ENCODE peak calls at places on chromosomes 2 and 18, in seven cellular contexts. One of them, this sample, is unnamed.

GRCh38 chr18:60248563-60249330 is 123.8 kb downstream of the MC4R start:
- DNase-seq in pons: no peak
- DNase-seq in ELR: no peak
- DNase-seq in activated CD8-positive, alpha-beta memory T cell treated with anti-CD3 and anti-CD28 coated beads, Interleukin-2, amount 10 ng/mL, durations not matched to agents 7 days and 5 days: no peak
- DNase-seq in A172: no peak
- DNase-seq in globus pallidus: no peak
- DNase-seq in activated naive CD4-positive, alpha-beta T cell treated with Interleukin-2 at 50 U/mL for 16 hours: no peak
- DNase-seq in this sample: no peak

GRCh38 chr2:219905640-219906039 is 278.2 kb downstream of the SLC4A3 start:
- DNase-seq in A172: no peak
- DNase-seq in activated naive CD4-positive, alpha-beta T cell treated with Interleukin-2 at 50 U/mL for 16 hours: no peak
- DNase-seq in pons: no peak
- DNase-seq in globus pallidus: no peak
- DNase-seq in ELR: no peak
- DNase-seq in activated CD8-positive, alpha-beta memory T cell treated with anti-CD3 and anti-CD28 coated beads, Interleukin-2, amount 10 ng/mL, durations not matched to agents 7 days and 5 days: no peak
- DNase-seq in this sample: no peak

GRCh38 chr2:25369439-25369838 is 27.7 kb upstream of the DNMT3A start:
- DNase-seq in A172: no peak
- DNase-seq in activated CD8-positive, alpha-beta memory T cell treated with anti-CD3 and anti-CD28 coated beads, Interleukin-2, amount 10 ng/mL, durations not matched to agents 7 days and 5 days: no peak
- DNase-seq in activated naive CD4-positive, alpha-beta T cell treated with Interleukin-2 at 50 U/mL for 16 hours: no peak
- DNase-seq in globus pallidus: no peak
- DNase-seq in ELR: peak
- DNase-seq in pons: no peak
- DNase-seq in this sample: no peak

GRCh38 chr2:70904371-70905216 is 31.1 kb upstream of the ATP6V1B1 start:
- DNase-seq in activated CD8-positive, alpha-beta memory T cell treated with anti-CD3 and anti-CD28 coated beads, Interleukin-2, amount 10 ng/mL, durations not matched to agents 7 days and 5 days: no peak
- DNase-seq in activated naive CD4-positive, alpha-beta T cell treated with Interleukin-2 at 50 U/mL for 16 hours: no peak
- DNase-seq in globus pallidus: no peak
- DNase-seq in pons: no peak
- DNase-seq in ELR: no peak
- DNase-seq in A172: no peak
- DNase-seq in this sample: no peak

GRCh38 chr2:173235947-173236803 is 118.5 kb upstream of the CDCA7 start:
- DNase-seq in globus pallidus: no peak
- DNase-seq in A172: peak
- DNase-seq in pons: no peak
- DNase-seq in activated naive CD4-positive, alpha-beta T cell treated with Interleukin-2 at 50 U/mL for 16 hours: no peak
- DNase-seq in activated CD8-positive, alpha-beta memory T cell treated with anti-CD3 and anti-CD28 coated beads, Interleukin-2, amount 10 ng/mL, durations not matched to agents 7 days and 5 days: no peak
- DNase-seq in ELR: no peak
- DNase-seq in this sample: no peak

GRCh38 chr2:217396165-217396564 is 536.3 kb upstream of the TNP1 start:
- DNase-seq in ELR: peak
- DNase-seq in activated CD8-positive, alpha-beta memory T cell treated with anti-CD3 and anti-CD28 coated beads, Interleukin-2, amount 10 ng/mL, durations not matched to agents 7 days and 5 days: no peak
- DNase-seq in activated naive CD4-positive, alpha-beta T cell treated with Interleukin-2 at 50 U/mL for 16 hours: no peak
- DNase-seq in globus pallidus: no peak
- DNase-seq in A172: no peak
- DNase-seq in pons: no peak
- DNase-seq in this sample: no peak

GRCh38 chr2:13414907-13415306 is 698.2 kb downstream of the TRIB2 start:
- DNase-seq in activated CD8-positive, alpha-beta memory T cell treated with anti-CD3 and anti-CD28 coated beads, Interleukin-2, amount 10 ng/mL, durations not matched to agents 7 days and 5 days: no peak
- DNase-seq in activated naive CD4-positive, alpha-beta T cell treated with Interleukin-2 at 50 U/mL for 16 hours: no peak
- DNase-seq in globus pallidus: no peak
- DNase-seq in ELR: peak
- DNase-seq in pons: no peak
- DNase-seq in A172: no peak
- DNase-seq in this sample: no peak

GRCh38 chr18:31684279-31685096 is at the start of gene B4GALT6:
- DNase-seq in activated CD8-positive, alpha-beta memory T cell treated with anti-CD3 and anti-CD28 coated beads, Interleukin-2, amount 10 ng/mL, durations not matched to agents 7 days and 5 days: no peak
- DNase-seq in globus pallidus: peak
- DNase-seq in activated naive CD4-positive, alpha-beta T cell treated with Interleukin-2 at 50 U/mL for 16 hours: peak
- DNase-seq in pons: no peak
- DNase-seq in ELR: no peak
- DNase-seq in A172: peak
- DNase-seq in this sample: peak

GRCh38 chr2:39325966-39326365 is 82.2 kb upstream of the CDKL4 start:
- DNase-seq in activated naive CD4-positive, alpha-beta T cell treated with Interleukin-2 at 50 U/mL for 16 hours: no peak
- DNase-seq in globus pallidus: no peak
- DNase-seq in pons: no peak
- DNase-seq in activated CD8-positive, alpha-beta memory T cell treated with anti-CD3 and anti-CD28 coated beads, Interleukin-2, amount 10 ng/mL, durations not matched to agents 7 days and 5 days: no peak
- DNase-seq in A172: peak
- DNase-seq in ELR: peak
- DNase-seq in this sample: no peak

GRCh38 chr2:100887713-100888112 is 67.8 kb downstream of the NPAS2 start:
- DNase-seq in A172: no peak
- DNase-seq in globus pallidus: peak
- DNase-seq in pons: peak
- DNase-seq in activated CD8-positive, alpha-beta memory T cell treated with anti-CD3 and anti-CD28 coated beads, Interleukin-2, amount 10 ng/mL, durations not matched to agents 7 days and 5 days: no peak
- DNase-seq in ELR: no peak
- DNase-seq in activated naive CD4-positive, alpha-beta T cell treated with Interleukin-2 at 50 U/mL for 16 hours: no peak
- DNase-seq in this sample: no peak

GRCh38 chr2:238868616-238869292 is 20.9 kb downstream of the TWIST2 start:
- DNase-seq in activated naive CD4-positive, alpha-beta T cell treated with Interleukin-2 at 50 U/mL for 16 hours: no peak
- DNase-seq in ELR: no peak
- DNase-seq in A172: no peak
- DNase-seq in pons: no peak
- DNase-seq in activated CD8-positive, alpha-beta memory T cell treated with anti-CD3 and anti-CD28 coated beads, Interleukin-2, amount 10 ng/mL, durations not matched to agents 7 days and 5 days: no peak
- DNase-seq in globus pallidus: no peak
- DNase-seq in this sample: no peak

GRCh38 chr2:144943986-144944385 is 424.1 kb upstream of the ZEB2 start:
- DNase-seq in globus pallidus: no peak
- DNase-seq in pons: no peak
- DNase-seq in activated CD8-positive, alpha-beta memory T cell treated with anti-CD3 and anti-CD28 coated beads, Interleukin-2, amount 10 ng/mL, durations not matched to agents 7 days and 5 days: no peak
- DNase-seq in A172: peak
- DNase-seq in ELR: peak
- DNase-seq in activated naive CD4-positive, alpha-beta T cell treated with Interleukin-2 at 50 U/mL for 16 hours: no peak
- DNase-seq in this sample: peak

GRCh38 chr2:85886585-85886984 is 2.2 kb downstream of the ST3GAL5 start:
- DNase-seq in activated naive CD4-positive, alpha-beta T cell treated with Interleukin-2 at 50 U/mL for 16 hours: peak
- DNase-seq in globus pallidus: no peak
- DNase-seq in ELR: peak
- DNase-seq in pons: peak
- DNase-seq in activated CD8-positive, alpha-beta memory T cell treated with anti-CD3 and anti-CD28 coated beads, Interleukin-2, amount 10 ng/mL, durations not matched to agents 7 days and 5 days: no peak
- DNase-seq in A172: peak
- DNase-seq in this sample: peak

GRCh38 chr2:40455661-40456060 is 3.8 kb upstream of the SLC8A1 start:
- DNase-seq in activated CD8-positive, alpha-beta memory T cell treated with anti-CD3 and anti-CD28 coated beads, Interleukin-2, amount 10 ng/mL, durations not matched to agents 7 days and 5 days: no peak
- DNase-seq in globus pallidus: peak
- DNase-seq in ELR: peak
- DNase-seq in pons: peak
- DNase-seq in A172: peak
- DNase-seq in activated naive CD4-positive, alpha-beta T cell treated with Interleukin-2 at 50 U/mL for 16 hours: no peak
- DNase-seq in this sample: no peak

GRCh38 chr2:239015769-239016675 is 168.1 kb downstream of the TWIST2 start:
- DNase-seq in globus pallidus: no peak
- DNase-seq in activated CD8-positive, alpha-beta memory T cell treated with anti-CD3 and anti-CD28 coated beads, Interleukin-2, amount 10 ng/mL, durations not matched to agents 7 days and 5 days: no peak
- DNase-seq in A172: no peak
- DNase-seq in activated naive CD4-positive, alpha-beta T cell treated with Interleukin-2 at 50 U/mL for 16 hours: no peak
- DNase-seq in pons: no peak
- DNase-seq in ELR: no peak
- DNase-seq in this sample: no peak

GRCh38 chr2:226179010-226179409 is 620.6 kb downstream of the IRS1 start:
- DNase-seq in activated naive CD4-positive, alpha-beta T cell treated with Interleukin-2 at 50 U/mL for 16 hours: no peak
- DNase-seq in activated CD8-positive, alpha-beta memory T cell treated with anti-CD3 and anti-CD28 coated beads, Interleukin-2, amount 10 ng/mL, durations not matched to agents 7 days and 5 days: no peak
- DNase-seq in A172: no peak
- DNase-seq in globus pallidus: no peak
- DNase-seq in pons: no peak
- DNase-seq in ELR: peak
- DNase-seq in this sample: peak

GRCh38 chr18:2240311-2240705 is 331.0 kb downstream of the METTL4 start:
- DNase-seq in activated naive CD4-positive, alpha-beta T cell treated with Interleukin-2 at 50 U/mL for 16 hours: no peak
- DNase-seq in activated CD8-positive, alpha-beta memory T cell treated with anti-CD3 and anti-CD28 coated beads, Interleukin-2, amount 10 ng/mL, durations not matched to agents 7 days and 5 days: no peak
- DNase-seq in A172: no peak
- DNase-seq in ELR: peak
- DNase-seq in globus pallidus: no peak
- DNase-seq in pons: no peak
- DNase-seq in this sample: no peak

GRCh38 chr18:35436076-35436649 is 59.0 kb upstream of the ZNF396 start:
- DNase-seq in activated naive CD4-positive, alpha-beta T cell treated with Interleukin-2 at 50 U/mL for 16 hours: no peak
- DNase-seq in activated CD8-positive, alpha-beta memory T cell treated with anti-CD3 and anti-CD28 coated beads, Interleukin-2, amount 10 ng/mL, durations not matched to agents 7 days and 5 days: no peak
- DNase-seq in A172: no peak
- DNase-seq in pons: no peak
- DNase-seq in globus pallidus: no peak
- DNase-seq in ELR: peak
- DNase-seq in this sample: peak

GRCh38 chr18:33923980-33924379 is 300.7 kb downstream of the NOL4 start:
- DNase-seq in pons: no peak
- DNase-seq in activated naive CD4-positive, alpha-beta T cell treated with Interleukin-2 at 50 U/mL for 16 hours: no peak
- DNase-seq in ELR: no peak
- DNase-seq in activated CD8-positive, alpha-beta memory T cell treated with anti-CD3 and anti-CD28 coated beads, Interleukin-2, amount 10 ng/mL, durations not matched to agents 7 days and 5 days: no peak
- DNase-seq in globus pallidus: no peak
- DNase-seq in A172: no peak
- DNase-seq in this sample: no peak

GRCh38 chr2:95328386-95329125 is 31.4 kb downstream of the KCNIP3 start:
- DNase-seq in globus pallidus: no peak
- DNase-seq in A172: no peak
- DNase-seq in activated CD8-positive, alpha-beta memory T cell treated with anti-CD3 and anti-CD28 coated beads, Interleukin-2, amount 10 ng/mL, durations not matched to agents 7 days and 5 days: no peak
- DNase-seq in activated naive CD4-positive, alpha-beta T cell treated with Interleukin-2 at 50 U/mL for 16 hours: no peak
- DNase-seq in ELR: no peak
- DNase-seq in pons: no peak
- DNase-seq in this sample: no peak

GRCh38 chr2:108573070-108573469 is 38.8 kb downstream of the LIMS1 start:
- DNase-seq in activated naive CD4-positive, alpha-beta T cell treated with Interleukin-2 at 50 U/mL for 16 hours: no peak
- DNase-seq in ELR: peak
- DNase-seq in A172: no peak
- DNase-seq in pons: no peak
- DNase-seq in globus pallidus: no peak
- DNase-seq in activated CD8-positive, alpha-beta memory T cell treated with anti-CD3 and anti-CD28 coated beads, Interleukin-2, amount 10 ng/mL, durations not matched to agents 7 days and 5 days: no peak
- DNase-seq in this sample: no peak

GRCh38 chr2:127578411-127578810 is 42.9 kb downstream of the MYO7B start:
- DNase-seq in A172: no peak
- DNase-seq in globus pallidus: no peak
- DNase-seq in activated naive CD4-positive, alpha-beta T cell treated with Interleukin-2 at 50 U/mL for 16 hours: no peak
- DNase-seq in pons: no peak
- DNase-seq in ELR: no peak
- DNase-seq in activated CD8-positive, alpha-beta memory T cell treated with anti-CD3 and anti-CD28 coated beads, Interleukin-2, amount 10 ng/mL, durations not matched to agents 7 days and 5 days: peak
- DNase-seq in this sample: no peak

GRCh38 chr2:102940684-102941083 is 178.9 kb downstream of the TMEM182 start:
- DNase-seq in activated naive CD4-positive, alpha-beta T cell treated with Interleukin-2 at 50 U/mL for 16 hours: no peak
- DNase-seq in A172: no peak
- DNase-seq in ELR: no peak
- DNase-seq in activated CD8-positive, alpha-beta memory T cell treated with anti-CD3 and anti-CD28 coated beads, Interleukin-2, amount 10 ng/mL, durations not matched to agents 7 days and 5 days: no peak
- DNase-seq in globus pallidus: no peak
- DNase-seq in pons: peak
- DNase-seq in this sample: no peak

GRCh38 chr2:10318345-10318744 is 15.6 kb downstream of the HPCAL1 start:
- DNase-seq in activated naive CD4-positive, alpha-beta T cell treated with Interleukin-2 at 50 U/mL for 16 hours: no peak
- DNase-seq in ELR: no peak
- DNase-seq in A172: no peak
- DNase-seq in activated CD8-positive, alpha-beta memory T cell treated with anti-CD3 and anti-CD28 coated beads, Interleukin-2, amount 10 ng/mL, durations not matched to agents 7 days and 5 days: no peak
- DNase-seq in pons: no peak
- DNase-seq in globus pallidus: no peak
- DNase-seq in this sample: no peak

GRCh38 chr18:54828290-54828871 is at the start of gene RAB27B:
- DNase-seq in ELR: peak
- DNase-seq in activated naive CD4-positive, alpha-beta T cell treated with Interleukin-2 at 50 U/mL for 16 hours: peak
- DNase-seq in pons: no peak
- DNase-seq in A172: peak
- DNase-seq in activated CD8-positive, alpha-beta memory T cell treated with anti-CD3 and anti-CD28 coated beads, Interleukin-2, amount 10 ng/mL, durations not matched to agents 7 days and 5 days: peak
- DNase-seq in globus pallidus: no peak
- DNase-seq in this sample: peak

GRCh38 chr2:112708968-112709367 is 11.9 kb upstream of the NT5DC4 start:
- DNase-seq in ELR: no peak
- DNase-seq in globus pallidus: no peak
- DNase-seq in A172: no peak
- DNase-seq in activated naive CD4-positive, alpha-beta T cell treated with Interleukin-2 at 50 U/mL for 16 hours: no peak
- DNase-seq in pons: peak
- DNase-seq in activated CD8-positive, alpha-beta memory T cell treated with anti-CD3 and anti-CD28 coated beads, Interleukin-2, amount 10 ng/mL, durations not matched to agents 7 days and 5 days: peak
- DNase-seq in this sample: no peak

GRCh38 chr18:62485684-62486083 is 37.1 kb upstream of the ZCCHC2 start:
- DNase-seq in A172: peak
- DNase-seq in activated naive CD4-positive, alpha-beta T cell treated with Interleukin-2 at 50 U/mL for 16 hours: no peak
- DNase-seq in globus pallidus: no peak
- DNase-seq in ELR: peak
- DNase-seq in pons: no peak
- DNase-seq in activated CD8-positive, alpha-beta memory T cell treated with anti-CD3 and anti-CD28 coated beads, Interleukin-2, amount 10 ng/mL, durations not matched to agents 7 days and 5 days: no peak
- DNase-seq in this sample: peak

GRCh38 chr2:126749537-126749936 is 93.6 kb downstream of the GYPC start:
- DNase-seq in globus pallidus: no peak
- DNase-seq in activated naive CD4-positive, alpha-beta T cell treated with Interleukin-2 at 50 U/mL for 16 hours: no peak
- DNase-seq in ELR: peak
- DNase-seq in activated CD8-positive, alpha-beta memory T cell treated with anti-CD3 and anti-CD28 coated beads, Interleukin-2, amount 10 ng/mL, durations not matched to agents 7 days and 5 days: peak
- DNase-seq in pons: no peak
- DNase-seq in A172: no peak
- DNase-seq in this sample: no peak

GRCh38 chr2:131042161-131042775 is 51.0 kb downstream of the FAM168B start:
- DNase-seq in activated CD8-positive, alpha-beta memory T cell treated with anti-CD3 and anti-CD28 coated beads, Interleukin-2, amount 10 ng/mL, durations not matched to agents 7 days and 5 days: no peak
- DNase-seq in ELR: peak
- DNase-seq in globus pallidus: no peak
- DNase-seq in A172: no peak
- DNase-seq in pons: no peak
- DNase-seq in activated naive CD4-positive, alpha-beta T cell treated with Interleukin-2 at 50 U/mL for 16 hours: no peak
- DNase-seq in this sample: no peak

GRCh38 chr2:20211860-20212458 is 13.0 kb downstream of the SDC1 start:
- DNase-seq in A172: no peak
- DNase-seq in globus pallidus: no peak
- DNase-seq in activated CD8-positive, alpha-beta memory T cell treated with anti-CD3 and anti-CD28 coated beads, Interleukin-2, amount 10 ng/mL, durations not matched to agents 7 days and 5 days: no peak
- DNase-seq in pons: no peak
- DNase-seq in activated naive CD4-positive, alpha-beta T cell treated with Interleukin-2 at 50 U/mL for 16 hours: no peak
- DNase-seq in ELR: no peak
- DNase-seq in this sample: no peak

GRCh38 chr2:128178650-128179460 is 87.9 kb downstream of the UGGT1 start:
- DNase-seq in activated naive CD4-positive, alpha-beta T cell treated with Interleukin-2 at 50 U/mL for 16 hours: peak
- DNase-seq in activated CD8-positive, alpha-beta memory T cell treated with anti-CD3 and anti-CD28 coated beads, Interleukin-2, amount 10 ng/mL, durations not matched to agents 7 days and 5 days: peak
- DNase-seq in ELR: peak
- DNase-seq in pons: peak
- DNase-seq in A172: peak
- DNase-seq in globus pallidus: peak
- DNase-seq in this sample: peak

This sample was measured in RWPE1.